ENCODE peak calls at places on chromosomes 3 and 15, in four cellular contexts. L is fibroblast of lung; N is CD8-positive, alpha-beta T cell; P is psoas muscle. Q is an unnamed sample.

GRCh38 chr3:70383360-70383831 is 71.0 kb upstream of the MDFIC2 start:
- DNase-seq in L (no peak), N (no peak), P (no peak), Q (no peak)

GRCh38 chr15:89794627-89795241 is 18.6 kb downstream of the MESP2 start:
- DNase-seq in L (peak; percentile 56), N (no peak), P (no peak), Q (peak; percentile 21)

GRCh38 chr15:94777037-94777436 is 545.7 kb downstream of the MCTP2 start:
- DNase-seq in L (no peak), N (no peak), P (no peak), Q (no peak)

GRCh38 chr3:9897408-9898372 is 5.0 kb upstream of the IL17RE start:
- DNase-seq in L (peak; percentile 68), N (no peak), P (no peak), Q (no peak)

GRCh38 chr15:86591994-86592746 is 512.5 kb downstream of the AGBL1 start:
- DNase-seq in L (no peak), N (no peak), P (peak; percentile 54), Q (no peak)

GRCh38 chr3:112123548-112123947 is 9.5 kb downstream of the GCSAM start:
- DNase-seq in L (no peak), N (no peak), P (no peak), Q (no peak)

GRCh38 chr15:89197503-89197971 is 23.8 kb downstream of the RLBP1 start:
- DNase-seq in L (no peak), N (no peak), P (no peak), Q (no peak)

GRCh38 chr15:90863987-90864386 is 4.4 kb upstream of the FURIN start:
- DNase-seq in L (no peak), N (no peak), P (no peak), Q (no peak)

GRCh38 chr3:26484140-26484539 is 138.4 kb upstream of the LRRC3B start:
- DNase-seq in L (no peak), N (no peak), P (no peak), Q (no peak)

GRCh38 chr3:78665776-78666457 is 1101.9 kb downstream of the ROBO1 start:
- DNase-seq in L (peak; percentile 29), N (no peak), P (no peak), Q (no peak)

GRCh38 chr3:144864646-144865045 is 893.0 kb downstream of the DIPK2A start:
- DNase-seq in L (no peak), N (no peak), P (no peak), Q (no peak)

GRCh38 chr3:177776656-177777055 is 579.4 kb upstream of the TBL1XR1 start:
- DNase-seq in L (peak; percentile 98), N (no peak), P (no peak), Q (peak; percentile 71)

GRCh38 chr3:24628523-24629258 is 134.0 kb upstream of the THRB start:
- DNase-seq in L (no peak), N (no peak), P (no peak), Q (no peak)

GRCh38 chr3:61877359-61877770 is 316.0 kb downstream of the PTPRG start:
- DNase-seq in L (peak; percentile 29), N (no peak), P (no peak), Q (no peak)

GRCh38 chr3:15292765-15293522 is 39.4 kb downstream of the SH3BP5 start:
- DNase-seq in L (peak; percentile 50), N (no peak), P (peak; percentile 71), Q (no peak)

GRCh38 chr3:28901029-28901428 is 379.8 kb upstream of the RBMS3 start:
- DNase-seq in L (peak; percentile 15), N (no peak), P (no peak), Q (no peak)

GRCh38 chr3:10155123-10155472 is 9.6 kb upstream of the IRAK2 start:
- DNase-seq in L (no peak), N (no peak), P (no peak), Q (no peak)

GRCh38 chr15:72907733-72908132 is 124.2 kb upstream of the ADPGK start:
- DNase-seq in L (no peak), N (no peak), P (no peak), Q (no peak)

GRCh38 chr3:3699816-3700633 is 99.2 kb upstream of the LRRN1 start:
- DNase-seq in L (peak; percentile 89), N (no peak), P (no peak), Q (no peak)

GRCh38 chr3:126245811-126246727 is 65.7 kb upstream of the ALDH1L1 start:
- DNase-seq in L (peak; percentile 38), N (no peak), P (peak; percentile 66), Q (no peak)

GRCh38 chr15:87731630-87732029 is 524.9 kb downstream of the NTRK3 start:
- DNase-seq in L (no peak), N (no peak), P (no peak), Q (no peak)

DNA sequence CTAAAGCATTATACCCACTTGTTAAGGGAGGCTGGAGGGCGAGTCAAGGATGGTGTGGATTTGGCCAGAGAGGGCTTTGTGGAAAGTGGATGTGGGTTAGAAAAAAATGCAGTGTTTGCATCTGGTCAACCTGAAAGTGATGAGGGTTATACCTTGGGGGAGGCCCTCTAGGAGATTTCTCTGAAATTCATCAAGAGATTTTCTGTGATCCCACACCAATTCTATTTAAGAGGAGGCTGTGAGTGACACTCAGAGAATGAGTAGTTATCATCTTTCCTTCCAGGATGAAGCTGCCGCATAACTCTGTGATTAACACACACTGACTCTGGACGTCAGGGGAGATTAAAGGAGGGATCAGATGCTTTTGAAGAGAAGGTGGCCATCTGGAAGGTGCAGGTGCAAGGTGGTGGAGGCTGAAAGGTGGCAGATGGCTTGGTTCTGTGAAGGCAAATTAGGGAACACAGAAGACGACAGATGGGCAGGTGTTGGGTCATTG is 54.8 kb downstream of the ANAPC13 start:
- DNase-seq in L (peak; percentile 62), N (no peak), P (no peak), Q (no peak)
- H3K27me3 ChIP-seq in L (no peaks in the 10 kb centered on the region), N (no peaks in the 10 kb centered on the region), P (no peaks in the 10 kb centered on the region), Q (no peaks in the 10 kb centered on the region)

GRCh38 chr3:96994995-96995394 is 180.6 kb downstream of the EPHA6 start:
- DNase-seq in L (no peak), N (no peak), P (no peak), Q (no peak)
- H3K27ac ChIP-seq in L (no peak overlapping the region), N (no peak overlapping the region), P (no peak overlapping the region), Q (no peak overlapping the region)

GRCh38 chr15:77773903-77774302 is 141.2 kb upstream of the LINGO1 start:
- DNase-seq in L (no peak), N (no peak), P (no peak), Q (no peak)
- H3K27me3 ChIP-seq in L (no peaks in the 10 kb centered on the region), N (no peaks in the 10 kb centered on the region), P (no peaks in the 10 kb centered on the region), Q (peaks cover under 1% of the 10 kb centered on the region)

GRCh38 chr15:22950211-22950990 is 29.8 kb downstream of the CYFIP1 start:
- DNase-seq in L (no peak), N (no peak), P (no peak), Q (no peak)
- H3K27ac ChIP-seq in L (peak overlapping the region; percentile 58), N (no peak overlapping the region), P (peak overlapping the region; percentile 25), Q (no peak overlapping the region)